ENCODE peak calls at places on chromosome X, in four cellular contexts. H is Caco-2, T is heart right ventricle, Z is choroid plexus epithelial cell. X is an unnamed sample.

GRCh38 chrX:10602646-10603045 is 17.7 kb downstream of the MID1 start:
- DNase-seq in H (no peak), Z (no peak), T (no peak), X (no peak)

GRCh38 chrX:76555816-76556215 is 128.3 kb downstream of the MAGEE1 start:
- DNase-seq in H (no peak), Z (peak; percentile 48), T (no peak), X (no peak)

GRCh38 chrX:56833626-56834025 is 104.6 kb downstream of the NBDY start:
- DNase-seq in H (no peak), Z (no peak), T (no peak), X (no peak)

GRCh38 chrX:48573690-48574269 is 504 bp upstream of the RBM3 start:
- DNase-seq in Z (peak; percentile 52), T (peak; percentile 42), H (no peak), X (peak; percentile 68)

GRCh38 chrX:71533850-71534515 is 1.1 kb downstream of the OGT start:
- DNase-seq in H (no peak), T (peak; percentile 45), Z (peak; percentile 55), X (no peak)

GRCh38 chrX:107526141-107526540 is 76.7 kb downstream of the FRMPD3 start:
- DNase-seq in Z (no peak), H (no peak), T (no peak), X (no peak)

GRCh38 chrX:18286322-18286831 is 65.7 kb upstream of the BEND2 start:
- DNase-seq in Z (no peak), H (no peak), T (no peak), X (no peak)

GRCh38 chrX:66919280-66919832 is 280.5 kb upstream of the EDA2R start:
- DNase-seq in Z (no peak), T (no peak), H (no peak), X (no peak)

GRCh38 chrX:130060122-130061069 is 49.9 kb downstream of the ELF4 start:
- DNase-seq in Z (peak; percentile 60), H (peak; percentile 77), T (peak; percentile 86), X (peak; percentile 69)

GRCh38 chrX:7170903-7171302 is 22.9 kb upstream of the PUDP start:
- DNase-seq in H (peak; percentile 44), T (no peak), Z (peak; percentile 35), X (no peak)
- TF ChIP-seq CTCF in H (peak; percentile 20), T (no peak), Z (peak; percentile 50), X (no peak)

GRCh38 chrX:13597928-13598327 is 28.5 kb downstream of the EGFL6 start:
- DNase-seq in H (no peak), Z (no peak), T (no peak), X (no peak)

GRCh38 chrX:13599491-13599890 is 30.1 kb downstream of the EGFL6 start:
- DNase-seq in T (no peak), Z (peak; percentile 14), H (no peak), X (no peak)

GRCh38 chrX:13598877-13599276 is 29.5 kb downstream of the EGFL6 start:
- DNase-seq in Z (peak; percentile 24), T (no peak), H (no peak), X (no peak)
- TF ChIP-seq CTCF in Z (peak; percentile 54), T (no peak), H (no peak), X (no peak)

DNA sequence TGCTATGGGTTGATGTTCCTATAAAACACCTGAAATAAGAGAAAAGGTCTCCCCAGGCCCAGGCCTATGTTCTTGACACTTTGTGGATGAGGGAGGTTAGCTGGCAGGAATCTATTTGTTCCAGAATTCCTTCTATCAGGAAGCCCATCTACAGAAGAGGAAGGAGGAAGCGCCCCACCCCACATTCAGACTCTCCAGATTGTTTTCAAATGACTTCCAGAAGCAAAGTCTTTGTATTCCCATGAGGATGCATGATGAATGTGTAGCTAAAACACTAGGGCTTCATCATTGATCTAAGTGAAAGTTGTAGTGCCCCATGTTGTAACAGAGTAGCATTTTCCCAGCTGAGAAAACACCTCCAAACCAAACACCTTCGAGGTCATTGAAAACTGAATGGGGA is 16.4 kb downstream of the OTC start:
- DNase-seq in Z (no peak), T (no peak), H (no peak), X (no peak)
- TF ChIP-seq CTCF in Z (no peak), T (no peak), H (no peak), X (no peak)

DNA sequence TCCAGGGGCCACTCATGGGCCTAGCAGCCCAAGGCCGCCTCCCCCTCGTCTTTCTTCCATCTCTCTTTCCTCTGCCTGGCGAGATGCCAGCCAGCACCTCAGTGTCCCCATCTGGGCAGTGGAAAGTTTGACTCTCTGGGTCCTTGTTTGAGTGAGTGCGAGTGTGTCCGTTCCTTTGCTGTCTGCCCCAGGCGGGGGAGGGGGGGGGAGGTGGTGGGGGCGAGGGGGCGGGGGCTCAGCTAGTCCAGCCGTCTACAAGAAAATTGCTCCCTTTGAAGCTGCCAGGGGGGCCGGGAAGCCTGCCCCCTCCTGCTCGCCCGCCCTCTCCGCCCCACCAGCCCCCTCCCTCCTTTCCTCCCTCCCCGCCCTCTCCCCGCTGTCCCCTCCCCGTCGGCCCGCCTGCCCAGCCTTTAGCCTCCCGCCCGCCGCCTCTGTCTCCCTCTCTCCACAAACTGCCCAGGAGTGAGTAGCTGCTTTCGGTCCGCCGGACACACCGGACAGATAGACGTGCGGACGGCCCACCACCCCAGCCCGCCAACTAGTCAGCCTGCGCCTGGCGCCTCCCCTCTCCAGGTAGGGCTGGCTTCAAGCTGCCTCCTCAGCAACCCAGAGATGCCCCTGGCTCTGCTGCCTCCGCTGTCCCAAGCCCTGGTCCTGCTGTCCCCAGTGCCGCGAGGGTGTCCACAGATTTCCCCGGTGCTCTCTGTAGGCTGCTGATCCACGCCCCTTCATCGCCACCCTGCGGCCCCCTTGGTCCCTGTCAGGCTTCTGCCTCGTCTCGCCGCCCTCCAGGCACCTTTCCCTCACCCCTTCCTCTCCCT is at the start of gene BGN:
- DNase-seq in H (peak; percentile 71), T (peak; percentile 59), Z (peak; percentile 25), X (no peak)
- TF ChIP-seq CTCF in H (no peak), T (peak; percentile 41), Z (peak; percentile 54), X (peak; percentile 39)

GRCh38 chrX:148599404-148599803 is 99.0 kb downstream of the AFF2 start:
- DNase-seq in H (no peak), T (no peak), Z (no peak), X (no peak)

GRCh38 chrX:148600131-148600530 is 99.7 kb downstream of the AFF2 start:
- DNase-seq in H (no peak), T (no peak), Z (no peak), X (no peak)

GRCh38 chrX:148600581-148600980 is 100.2 kb downstream of the AFF2 start:
- DNase-seq in Z (no peak), T (no peak), H (no peak), X (no peak)

DNA sequence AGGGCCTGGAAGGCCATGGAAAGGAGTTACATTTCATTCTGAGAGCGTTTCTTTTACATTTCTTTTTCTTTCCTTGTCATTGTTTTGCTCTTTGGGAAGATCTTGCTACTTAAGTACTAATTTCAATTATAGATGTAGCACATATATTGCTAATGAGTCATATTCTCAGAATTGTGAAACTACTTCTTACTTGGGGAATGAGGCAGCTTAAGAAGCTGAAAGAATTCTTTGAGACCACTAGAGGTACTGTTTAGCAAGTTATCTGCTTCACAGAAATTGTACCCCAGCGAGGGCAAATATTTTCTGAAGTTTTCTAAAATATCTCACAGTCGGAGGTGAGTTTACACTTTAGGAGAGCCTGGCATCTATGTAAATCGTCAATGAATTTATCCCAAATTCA is 100.6 kb downstream of the AFF2 start:
- DNase-seq in H (no peak), Z (peak; percentile 27), T (no peak), X (no peak)
- TF ChIP-seq CTCF in H (no peak), Z (no peak), T (no peak), X (no peak)

GRCh38 chrX:149903889-149904748 is 23.1 kb downstream of the MAGEA8 start:
- DNase-seq in Z (peak; percentile 42), T (no peak), H (no peak), X (no peak)
- TF ChIP-seq CTCF in Z (peak; percentile 41), T (no peak), H (peak; percentile 37), X (no peak)

GRCh38 chrX:153657161-153657560 is 10.2 kb downstream of the DUSP9 start:
- DNase-seq in H (no peak), T (no peak), Z (no peak), X (no peak)
- TF ChIP-seq CTCF in H (no peak), T (no peak), Z (no peak), X (no peak)

X was measured in right atrium auricular region.